ENCODE peak calls at places on chromosomes 5 and 9, in five cellular contexts. One of them, this sample, is unnamed. For H3K27me3 and H3K4me1, the result is how much of the 10 kb centered on the place peaks cover.

GRCh38 chr9:131397100-131397790 is 3.4 kb downstream of the PRRC2B start:
- DNase-seq in mammary epithelial cell: peak
- DNase-seq in heart right ventricle: no peak
- DNase-seq in hepatocyte: peak
- DNase-seq in HCT116: no peak
- DNase-seq in this sample: no peak

GRCh38 chr5:75933489-75933888 is 149.7 kb upstream of the SV2C start:
- DNase-seq in hepatocyte: no peak
- DNase-seq in mammary epithelial cell: no peak
- DNase-seq in heart right ventricle: no peak
- DNase-seq in HCT116: no peak
- DNase-seq in this sample: peak

GRCh38 chr5:40428129-40428528 is 251.6 kb upstream of the PTGER4 start:
- DNase-seq in heart right ventricle: no peak
- DNase-seq in mammary epithelial cell: peak
- DNase-seq in HCT116: no peak
- DNase-seq in hepatocyte: no peak
- DNase-seq in this sample: peak

GRCh38 chr9:8365029-8365428 is 565.5 kb upstream of the DMAC1 start:
- DNase-seq in hepatocyte: peak
- DNase-seq in mammary epithelial cell: no peak
- DNase-seq in heart right ventricle: no peak
- DNase-seq in HCT116: no peak
- DNase-seq in this sample: peak

GRCh38 chr5:168315991-168316578 is 24.6 kb downstream of the WWC1 start:
- DNase-seq in heart right ventricle: no peak
- DNase-seq in mammary epithelial cell: no peak
- DNase-seq in hepatocyte: peak
- DNase-seq in HCT116: no peak
- DNase-seq in this sample: no peak

GRCh38 chr5:9059920-9060691 is 485.8 kb downstream of the SEMA5A start:
- DNase-seq in hepatocyte: peak
- DNase-seq in heart right ventricle: peak
- DNase-seq in HCT116: no peak
- DNase-seq in mammary epithelial cell: peak
- DNase-seq in this sample: no peak

GRCh38 chr9:125521462-125522327 is 185.3 kb downstream of the MAPKAP1 start:
- DNase-seq in hepatocyte: no peak
- DNase-seq in heart right ventricle: no peak
- DNase-seq in HCT116: peak
- DNase-seq in mammary epithelial cell: peak
- DNase-seq in this sample: peak

GRCh38 chr5:136772541-136772940 is 407.2 kb upstream of the TRPC7 start:
- DNase-seq in mammary epithelial cell: no peak
- DNase-seq in hepatocyte: no peak
- DNase-seq in HCT116: no peak
- DNase-seq in heart right ventricle: no peak
- DNase-seq in this sample: no peak

GRCh38 chr5:23445573-23445972 is 61.8 kb upstream of the PRDM9 start:
- DNase-seq in hepatocyte: no peak
- DNase-seq in mammary epithelial cell: peak
- DNase-seq in HCT116: no peak
- DNase-seq in heart right ventricle: no peak
- DNase-seq in this sample: no peak

GRCh38 chr5:60487885-60488425 is 212.0 kb downstream of the DEPDC1B start:
- DNase-seq in HCT116: no peak
- DNase-seq in mammary epithelial cell: no peak
- DNase-seq in hepatocyte: peak
- DNase-seq in heart right ventricle: no peak
- DNase-seq in this sample: no peak

GRCh38 chr9:85425153-85425611 is 316.6 kb downstream of the AGTPBP1 start:
- DNase-seq in hepatocyte: peak
- DNase-seq in mammary epithelial cell: peak
- DNase-seq in heart right ventricle: peak
- DNase-seq in HCT116: peak
- DNase-seq in this sample: peak

GRCh38 chr5:83145241-83145640 is 67.9 kb downstream of the XRCC4 start:
- DNase-seq in heart right ventricle: no peak
- DNase-seq in hepatocyte: peak
- DNase-seq in mammary epithelial cell: peak
- DNase-seq in HCT116: no peak
- DNase-seq in this sample: no peak

GRCh38 chr5:62214701-62215100 is 91.3 kb upstream of the KIF2A start:
- DNase-seq in mammary epithelial cell: peak
- DNase-seq in heart right ventricle: no peak
- DNase-seq in hepatocyte: no peak
- DNase-seq in HCT116: peak
- DNase-seq in this sample: no peak

GRCh38 chr9:38423939-38424843 is at the start of gene IGFBPL1:
- DNase-seq in heart right ventricle: no peak
- DNase-seq in hepatocyte: peak
- DNase-seq in mammary epithelial cell: peak
- DNase-seq in HCT116: no peak
- DNase-seq in this sample: peak

GRCh38 chr9:80699551-80699998 is 989.8 kb downstream of the TLE1 start:
- DNase-seq in hepatocyte: peak
- DNase-seq in HCT116: no peak
- DNase-seq in heart right ventricle: no peak
- DNase-seq in mammary epithelial cell: peak
- DNase-seq in this sample: peak

GRCh38 chr9:125066839-125067619 is 76.3 kb downstream of the SCAI start:
- DNase-seq in mammary epithelial cell: no peak
- DNase-seq in hepatocyte: no peak
- DNase-seq in HCT116: no peak
- DNase-seq in heart right ventricle: no peak
- DNase-seq in this sample: no peak

GRCh38 chr5:11527994-11528393 is 376.3 kb downstream of the CTNND2 start:
- DNase-seq in hepatocyte: no peak
- DNase-seq in HCT116: no peak
- DNase-seq in mammary epithelial cell: no peak
- DNase-seq in heart right ventricle: no peak
- DNase-seq in this sample: no peak

GRCh38 chr5:137778772-137779564 is 24.8 kb upstream of the HNRNPA0 start:
- DNase-seq in hepatocyte: peak
- DNase-seq in heart right ventricle: no peak
- DNase-seq in mammary epithelial cell: peak
- DNase-seq in HCT116: peak
- DNase-seq in this sample: peak

GRCh38 chr9:133773889-133774655 is 35.9 kb upstream of the SARDH start:
- DNase-seq in mammary epithelial cell: no peak
- DNase-seq in heart right ventricle: no peak
- DNase-seq in HCT116: no peak
- DNase-seq in hepatocyte: no peak
- DNase-seq in this sample: no peak

GRCh38 chr5:72517961-72518690 is 10.9 kb upstream of the ZNF366 start:
- DNase-seq in HCT116: no peak
- DNase-seq in mammary epithelial cell: no peak
- DNase-seq in heart right ventricle: peak
- DNase-seq in hepatocyte: no peak
- DNase-seq in this sample: peak

GRCh38 chr5:158586054-158586453 is 513.7 kb downstream of the EBF1 start:
- DNase-seq in heart right ventricle: no peak
- DNase-seq in HCT116: no peak
- DNase-seq in mammary epithelial cell: no peak
- DNase-seq in hepatocyte: no peak
- DNase-seq in this sample: no peak

GRCh38 chr5:172213126-172213525 is 19.2 kb downstream of the EFCAB9 start:
- DNase-seq in hepatocyte: no peak
- DNase-seq in mammary epithelial cell: no peak
- DNase-seq in heart right ventricle: no peak
- DNase-seq in HCT116: no peak
- DNase-seq in this sample: no peak

GRCh38 chr5:63055421-63055820 is 476.8 kb downstream of the LRRC70 start:
- DNase-seq in HCT116: no peak
- DNase-seq in heart right ventricle: no peak
- DNase-seq in hepatocyte: peak
- DNase-seq in mammary epithelial cell: no peak
- DNase-seq in this sample: no peak

GRCh38 chr9:20624201-20625002 is 2.1 kb upstream of the MLLT3 start:
- DNase-seq in mammary epithelial cell: peak
- DNase-seq in hepatocyte: peak
- DNase-seq in heart right ventricle: peak
- DNase-seq in HCT116: peak
- DNase-seq in this sample: peak

DNA sequence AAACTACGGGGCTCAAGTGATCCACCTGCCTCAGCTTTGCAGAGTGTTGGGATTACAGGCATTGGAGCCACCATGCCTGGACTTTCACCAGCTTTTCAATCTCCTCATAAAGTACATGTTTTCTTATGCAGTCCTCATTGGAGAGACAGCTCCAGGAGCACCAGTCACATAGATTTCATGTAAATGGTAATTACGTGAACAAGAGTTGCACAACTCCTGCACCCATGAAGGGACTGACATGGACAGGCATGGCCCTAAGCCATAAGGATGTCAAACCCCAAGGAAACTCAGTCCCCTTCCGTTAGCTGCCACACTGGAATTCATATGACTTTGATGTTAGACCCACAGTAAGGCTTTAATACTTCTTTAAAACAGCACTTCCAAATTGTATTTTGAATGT is 7.6 kb upstream of the ADGRV1 start:
- DNase-seq in heart right ventricle: no peak
- DNase-seq in HCT116: no peak
- DNase-seq in mammary epithelial cell: no peak
- DNase-seq in hepatocyte: no peak
- DNase-seq in this sample: no peak
- H3K27me3 ChIP-seq in heart right ventricle: under half
- H3K27me3 ChIP-seq in HCT116: under half
- H3K27me3 ChIP-seq in mammary epithelial cell: under half
- H3K27me3 ChIP-seq in hepatocyte: under half
- H3K27me3 ChIP-seq in this sample: under half

GRCh38 chr9:113594484-113595299 is 131.2 kb downstream of the RGS3 start:
- DNase-seq in heart right ventricle: no peak
- DNase-seq in hepatocyte: no peak
- DNase-seq in mammary epithelial cell: no peak
- DNase-seq in HCT116: no peak
- DNase-seq in this sample: no peak

GRCh38 chr9:113590991-113591898 is 127.7 kb downstream of the RGS3 start:
- DNase-seq in heart right ventricle: peak
- DNase-seq in hepatocyte: peak
- DNase-seq in HCT116: no peak
- DNase-seq in mammary epithelial cell: peak
- DNase-seq in this sample: peak

GRCh38 chr9:113591899-113592625 is 128.5 kb downstream of the RGS3 start:
- DNase-seq in HCT116: no peak
- DNase-seq in hepatocyte: no peak
- DNase-seq in heart right ventricle: no peak
- DNase-seq in mammary epithelial cell: no peak
- DNase-seq in this sample: no peak

GRCh38 chr9:113592806-113593575 is 129.5 kb downstream of the RGS3 start:
- DNase-seq in hepatocyte: no peak
- DNase-seq in heart right ventricle: no peak
- DNase-seq in HCT116: no peak
- DNase-seq in mammary epithelial cell: no peak
- DNase-seq in this sample: no peak

DNA sequence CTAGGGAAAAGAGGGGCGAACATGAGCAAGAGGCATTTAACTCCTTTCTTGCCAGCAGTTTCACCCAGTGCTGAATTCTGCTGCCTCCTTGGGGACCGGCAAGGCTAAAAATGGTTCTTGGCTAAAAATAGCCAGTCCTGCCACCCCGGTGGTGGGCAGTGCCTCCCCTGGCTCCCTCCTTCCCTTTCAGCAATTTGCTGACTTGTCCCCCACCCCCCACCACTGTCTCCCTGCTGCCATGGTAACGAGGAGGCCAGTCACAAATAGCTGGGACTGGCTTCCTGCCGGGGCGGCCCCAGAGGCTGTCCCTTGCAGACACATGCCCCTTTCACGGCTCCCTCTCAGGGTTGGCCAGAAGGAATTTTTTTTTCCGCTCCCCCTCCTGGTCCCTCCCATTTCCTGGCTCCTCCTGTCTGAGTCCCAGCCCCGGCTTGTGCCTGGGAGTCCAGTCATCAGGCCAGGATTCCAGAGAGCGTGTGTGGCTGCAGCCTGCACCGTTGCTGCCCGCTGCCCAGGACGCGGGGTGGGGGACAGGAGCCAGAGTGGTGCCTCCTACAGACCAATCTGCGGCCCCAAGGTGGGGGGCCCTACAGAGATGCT is 130.3 kb downstream of the RGS3 start:
- DNase-seq in hepatocyte: peak
- DNase-seq in mammary epithelial cell: peak
- DNase-seq in HCT116: peak
- DNase-seq in heart right ventricle: peak
- DNase-seq in this sample: peak
- H3K4me1 ChIP-seq in hepatocyte: under half
- H3K4me1 ChIP-seq in mammary epithelial cell: under half
- H3K4me1 ChIP-seq in HCT116: under half
- H3K4me1 ChIP-seq in heart right ventricle: half or more
- H3K4me1 ChIP-seq in this sample: under half

GRCh38 chr9:128078504-128079434 is 10.7 kb downstream of the SLC25A25 start:
- DNase-seq in HCT116: peak
- DNase-seq in hepatocyte: peak
- DNase-seq in heart right ventricle: no peak
- DNase-seq in mammary epithelial cell: peak
- DNase-seq in this sample: no peak
- H3K4me3 ChIP-seq in HCT116: peak
- H3K4me3 ChIP-seq in hepatocyte: no peak
- H3K4me3 ChIP-seq in heart right ventricle: no peak
- H3K4me3 ChIP-seq in mammary epithelial cell: no peak
- H3K4me3 ChIP-seq in this sample: no peak

DNA sequence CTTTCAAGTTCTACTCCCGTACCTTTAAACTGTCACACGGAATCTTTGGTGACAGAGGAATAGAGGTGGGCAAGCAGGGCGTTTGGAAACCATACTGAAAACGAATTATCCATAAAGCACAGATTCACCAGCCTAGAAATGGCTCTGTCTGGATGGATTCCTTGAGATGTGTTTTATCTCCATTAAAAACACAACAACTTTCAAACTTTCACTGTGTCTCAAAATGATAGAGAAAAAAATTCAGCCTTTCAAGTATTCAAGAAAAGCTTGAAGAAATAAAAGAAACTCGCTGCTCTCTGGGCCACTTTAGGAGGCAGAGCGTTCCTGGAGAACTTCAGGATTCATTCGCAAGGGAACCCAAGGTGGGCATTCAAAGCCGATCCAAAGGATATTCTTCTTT is 589 bp upstream of the THBS4 start:
- DNase-seq in mammary epithelial cell: no peak
- DNase-seq in hepatocyte: no peak
- DNase-seq in HCT116: no peak
- DNase-seq in heart right ventricle: no peak
- DNase-seq in this sample: no peak
- H3K27me3 ChIP-seq in mammary epithelial cell: under half
- H3K27me3 ChIP-seq in hepatocyte: half or more
- H3K27me3 ChIP-seq in HCT116: under half
- H3K27me3 ChIP-seq in heart right ventricle: under half
- H3K27me3 ChIP-seq in this sample: under half